ENCODE peak calls at places on chromosomes 12 and 14, in eight cellular contexts. S is HCT116, G is IMR-90, I is colonic mucosa, Y is neural progenitor cell, M is neuronal stem cell, J is GM23248, C is kidney. D is an unnamed sample.

GRCh38 chr14:89493877-89494634 is 77.0 kb upstream of the FOXN3 start:
- DNase-seq in S (no peak), G (no peak), I (no peak), Y (peak), M (no peak), J (no peak), C (no peak), D (no peak)

GRCh38 chr12:28602760-28603638 is 412.7 kb downstream of the CCDC91 start:
- DNase-seq in S (no peak), G (no peak), I (no peak), Y (no peak), M (no peak), J (no peak), C (no peak), D (no peak)

GRCh38 chr12:91954326-91954725 is 191.3 kb downstream of the BTG1 start:
- DNase-seq in S (no peak), G (no peak), I (peak), Y (no peak), M (no peak), J (no peak), C (no peak), D (no peak)

GRCh38 chr12:29148958-29149690 is at the start of gene FAR2:
- DNase-seq in S (no peak), G (no peak), I (peak), Y (peak), M (peak), J (peak), C (peak), D (peak)

GRCh38 chr12:49763006-49763591 is 21.7 kb downstream of the TMBIM6 start:
- DNase-seq in S (no peak), G (peak), I (peak), Y (peak), M (peak), J (peak), C (peak), D (peak)

GRCh38 chr14:31263485-31264133 is 56.0 kb upstream of the HECTD1 start:
- DNase-seq in S (peak), G (peak), I (no peak), Y (no peak), M (no peak), J (peak), C (peak), D (peak)

GRCh38 chr14:30935445-30935844 is 61.1 kb downstream of the COCH start:
- DNase-seq in S (no peak), G (no peak), I (no peak), Y (no peak), M (no peak), J (peak), C (no peak), D (no peak)

GRCh38 chr12:56546680-56547079 is 25.1 kb downstream of the RBMS2 start:
- DNase-seq in S (no peak), G (no peak), I (no peak), Y (no peak), M (no peak), J (no peak), C (no peak), D (no peak)

GRCh38 chr12:132143328-132144071 is 619 bp downstream of the DDX51 start:
- DNase-seq in S (no peak), G (no peak), I (no peak), Y (peak), M (no peak), J (peak), C (no peak), D (no peak)

GRCh38 chr12:100752841-100753240 is 41.7 kb upstream of the ANO4 start:
- DNase-seq in S (no peak), G (no peak), I (no peak), Y (no peak), M (no peak), J (no peak), C (no peak), D (peak)

GRCh38 chr12:33605776-33606175 is 166.2 kb upstream of the SYT10 start:
- DNase-seq in S (no peak), G (no peak), I (no peak), Y (peak), M (no peak), J (peak), C (no peak), D (no peak)

GRCh38 chr14:81396108-81396507 is 4.0 kb downstream of the STON2 start:
- DNase-seq in S (no peak), G (no peak), I (no peak), Y (no peak), M (no peak), J (peak), C (no peak), D (peak)

GRCh38 chr12:65590318-65590717 is 234.0 kb upstream of the HMGA2 start:
- DNase-seq in S (no peak), G (no peak), I (no peak), Y (no peak), M (no peak), J (no peak), C (no peak), D (no peak)

GRCh38 chr12:111024205-111024794 is 103.9 kb upstream of the MYL2 start:
- DNase-seq in S (peak), G (peak), I (peak), Y (peak), M (peak), J (peak), C (no peak), D (peak)

GRCh38 chr12:77087427-77087826 is 22.1 kb upstream of the E2F7 start:
- DNase-seq in S (no peak), G (peak), I (no peak), Y (no peak), M (no peak), J (peak), C (no peak), D (peak)

GRCh38 chr14:52937306-52937705 is 13.5 kb downstream of the FERMT2 start:
- DNase-seq in S (no peak), G (no peak), I (no peak), Y (no peak), M (no peak), J (peak), C (no peak), D (no peak)

GRCh38 chr14:80787876-80788275 is 153.7 kb downstream of the CEP128 start:
- DNase-seq in S (no peak), G (no peak), I (no peak), Y (no peak), M (no peak), J (peak), C (no peak), D (no peak)

DNA sequence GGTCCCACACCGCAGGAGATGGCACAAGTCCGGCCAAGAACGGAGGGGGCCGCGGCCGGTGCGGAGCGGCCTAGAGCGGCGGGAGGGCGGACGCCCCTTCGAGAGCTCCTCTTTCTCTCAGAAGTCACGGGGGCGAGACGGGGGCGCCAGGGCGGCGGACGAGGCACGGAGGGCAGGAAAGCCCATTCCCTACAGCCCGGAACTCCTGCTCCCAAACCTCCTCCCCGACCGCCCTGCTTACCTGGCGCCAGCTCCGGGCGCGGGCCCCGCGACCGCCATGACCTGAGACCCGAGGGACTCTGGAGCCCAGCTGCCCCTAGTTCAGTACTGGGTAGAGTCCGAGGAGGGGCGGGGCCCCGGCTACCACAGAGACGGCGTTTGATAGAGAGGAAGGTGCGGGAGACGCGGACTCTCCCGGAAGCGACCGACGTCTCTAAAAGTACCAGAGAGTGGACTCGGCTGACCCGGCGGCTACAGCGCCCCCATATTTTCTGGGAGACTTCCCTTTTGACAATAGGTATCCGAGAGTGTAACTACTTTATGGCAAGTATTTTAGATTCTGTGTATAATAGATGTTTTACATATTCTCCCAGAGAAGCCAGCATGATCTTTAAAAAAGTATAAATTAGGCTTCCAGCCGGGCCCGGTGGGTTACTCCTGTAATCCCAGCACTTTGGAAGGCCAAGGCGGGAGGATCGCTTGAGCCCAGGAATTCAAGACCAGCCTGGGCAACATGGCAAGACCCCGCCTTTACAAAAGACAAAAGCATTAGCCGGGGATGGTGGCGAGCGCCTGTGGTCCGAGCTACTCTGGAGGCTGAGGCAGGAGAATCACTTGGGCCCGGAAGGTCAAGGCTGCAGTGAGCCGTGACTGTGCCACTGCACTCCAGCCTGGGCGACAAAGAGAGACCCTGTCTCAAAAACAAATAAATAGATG is at the start of gene ABCD4:
- DNase-seq in S (peak), G (peak), I (peak), Y (peak), M (peak), J (peak), C (peak), D (peak)
- H3K9ac ChIP-seq in S (peak), G (peak), I (peak), Y (peak), M (peak), J (peak), C (peak), D (peak)

DNA sequence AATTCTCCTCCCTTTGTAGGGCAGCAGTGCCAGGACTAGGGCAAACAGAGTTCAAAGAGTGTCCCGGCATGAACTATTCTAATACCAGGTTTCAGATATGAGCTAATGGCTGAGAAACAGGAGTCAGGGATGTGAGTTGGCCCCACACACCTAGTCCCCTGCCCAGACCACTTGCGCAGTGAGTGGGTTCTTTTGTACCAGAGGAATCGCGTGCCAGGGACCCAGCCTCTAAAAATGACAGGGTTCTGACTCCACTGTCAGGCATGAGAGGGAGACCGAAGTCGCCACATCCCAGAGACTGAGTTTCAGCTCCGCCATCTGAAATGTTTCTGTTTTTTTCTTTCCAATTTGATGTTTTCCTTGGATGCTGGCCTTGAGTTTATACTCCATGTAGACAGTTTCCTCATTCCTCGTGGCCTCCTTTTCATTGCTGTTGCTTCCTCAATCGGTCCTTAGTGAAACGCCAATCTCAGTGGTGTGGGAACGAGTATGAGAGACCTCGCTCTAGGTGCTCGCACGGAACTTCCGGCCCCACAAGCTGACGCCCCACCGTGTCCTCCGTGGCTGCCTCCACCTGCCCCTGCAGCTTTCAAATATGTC is 31.5 kb downstream of the FBXL14 start:
- DNase-seq in S (no peak), G (no peak), I (no peak), Y (no peak), M (no peak), J (no peak), C (no peak), D (no peak)
- H3K9ac ChIP-seq in S (no peak), G (no peak), I (no peak), Y (no peak), M (no peak), J (no peak), C (no peak), D (no peak)

DNA sequence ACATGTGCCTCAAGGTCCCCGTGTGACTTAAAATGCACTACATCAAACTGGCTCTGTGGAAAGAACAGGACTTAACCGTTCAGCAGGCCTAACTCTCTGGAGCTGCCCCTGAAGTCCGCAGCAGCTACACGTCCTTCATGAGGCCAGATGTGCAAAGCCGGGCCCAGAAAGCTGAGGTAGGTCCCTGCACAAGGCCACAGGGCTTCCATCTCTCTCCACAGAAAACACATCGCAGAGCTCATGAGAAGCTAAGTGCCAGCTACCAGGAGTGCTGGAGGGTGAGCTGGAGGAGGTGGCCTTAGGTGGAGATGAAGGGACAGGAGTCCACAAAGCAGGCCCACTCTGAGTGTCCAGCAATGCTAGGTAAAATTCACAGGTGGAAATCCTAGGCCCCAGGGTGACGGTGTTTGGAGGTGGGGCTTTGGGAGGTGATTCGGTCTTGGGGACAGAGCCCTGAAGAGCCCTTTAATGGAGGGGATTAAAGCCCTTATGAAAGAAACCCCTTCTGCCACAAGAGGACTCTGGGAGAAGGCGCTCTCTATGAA is 52.4 kb downstream of the VCPKMT start:
- DNase-seq in S (no peak), G (no peak), I (peak), Y (no peak), M (no peak), J (no peak), C (no peak), D (no peak)
- H3K9ac ChIP-seq in S (no peak), G (no peak), I (no peak), Y (no peak), M (no peak), J (no peak), C (no peak), D (no peak)

GRCh38 chr12:55051197-55051920 is 31.6 kb downstream of the NEUROD4 start:
- DNase-seq in S (no peak), G (no peak), I (no peak), Y (no peak), M (no peak), J (no peak), C (no peak), D (no peak)
- H3K9ac ChIP-seq in S (no peak), G (no peak), I (no peak), Y (no peak), M (no peak), J (no peak), C (no peak), D (no peak)

GRCh38 chr12:89873745-89874144 is 165.1 kb upstream of the ATP2B1 start:
- DNase-seq in S (no peak), G (peak), I (no peak), Y (no peak), M (no peak), J (no peak), C (no peak), D (peak)

GRCh38 chr12:89875809-89876208 is 167.2 kb upstream of the ATP2B1 start:
- DNase-seq in S (no peak), G (no peak), I (no peak), Y (no peak), M (no peak), J (no peak), C (no peak), D (no peak)

GRCh38 chr12:89875225-89875624 is 166.6 kb upstream of the ATP2B1 start:
- DNase-seq in S (no peak), G (peak), I (no peak), Y (no peak), M (no peak), J (no peak), C (no peak), D (peak)

GRCh38 chr12:89872922-89873630 is 164.4 kb upstream of the ATP2B1 start:
- DNase-seq in S (no peak), G (no peak), I (no peak), Y (no peak), M (no peak), J (no peak), C (no peak), D (no peak)

GRCh38 chr12:89874146-89874545 is 165.5 kb upstream of the ATP2B1 start:
- DNase-seq in S (no peak), G (peak), I (no peak), Y (peak), M (no peak), J (no peak), C (no peak), D (peak)
- H3K9ac ChIP-seq in S (no peak), G (no peak), I (no peak), Y (no peak), M (no peak), J (no peak), C (no peak), D (no peak)

GRCh38 chr14:23366163-23366921 is 1.4 kb upstream of the EFS start:
- DNase-seq in S (no peak), G (peak), I (peak), Y (peak), M (peak), J (peak), C (peak), D (peak)
- H3K9ac ChIP-seq in S (no peak), G (peak), I (peak), Y (peak), M (peak), J (peak), C (peak), D (peak)

DNA sequence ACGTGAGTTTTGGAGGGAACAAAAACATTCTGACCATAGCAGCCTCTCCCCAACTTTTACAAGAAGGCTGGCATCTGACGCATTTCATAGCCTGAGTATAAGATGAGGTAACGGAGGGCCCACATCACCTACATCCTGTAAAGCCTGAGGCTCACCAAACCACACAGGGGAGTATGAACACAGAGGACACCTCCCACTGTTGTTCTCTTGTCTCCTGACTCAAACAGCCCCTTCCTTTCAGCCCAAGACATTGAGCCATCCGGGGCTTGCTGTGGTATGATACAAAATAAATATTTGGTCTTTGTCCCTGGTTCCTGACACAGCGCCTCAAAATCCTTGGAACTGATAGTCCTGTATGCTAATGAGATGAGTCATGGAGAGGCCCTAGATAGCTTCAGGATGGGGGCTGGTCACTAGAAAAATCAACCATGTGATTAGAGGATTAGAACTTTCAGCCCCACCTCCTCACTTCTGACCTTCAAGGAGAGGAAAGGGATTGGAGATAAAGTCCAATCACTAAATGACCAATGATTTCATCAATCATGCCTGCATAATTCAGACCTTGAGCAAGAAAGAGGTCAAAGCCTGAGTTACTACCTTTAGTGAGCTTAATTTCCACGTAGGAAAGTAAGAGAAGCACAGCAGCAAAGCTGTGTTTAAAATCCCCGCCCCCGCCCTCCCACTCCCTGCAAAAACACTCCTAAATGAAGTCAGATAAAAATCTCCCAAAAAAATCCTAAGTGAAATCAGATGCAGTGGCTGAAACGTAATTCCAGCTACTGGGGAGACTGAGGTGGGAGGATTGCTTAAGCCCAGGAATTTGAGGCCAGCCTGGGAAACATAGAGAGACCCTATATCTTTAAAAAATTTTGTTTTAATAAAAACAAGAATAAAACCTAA is 236.4 kb downstream of the PCNX1 start:
- DNase-seq in S (no peak), G (peak), I (no peak), Y (no peak), M (no peak), J (peak), C (no peak), D (peak)
- H3K9ac ChIP-seq in S (no peak), G (no peak), I (no peak), Y (no peak), M (no peak), J (peak), C (no peak), D (no peak)

GRCh38 chr12:124384299-124384894 is 89.5 kb downstream of the RFLNA start:
- DNase-seq in S (no peak), G (no peak), I (no peak), Y (no peak), M (no peak), J (no peak), C (no peak), D (no peak)
- H3K9ac ChIP-seq in S (peak), G (peak), I (no peak), Y (no peak), M (no peak), J (peak), C (no peak), D (peak)

GRCh38 chr14:98974113-98974512 is 297.9 kb downstream of the BCL11B start:
- DNase-seq in S (no peak), G (no peak), I (no peak), Y (no peak), M (no peak), J (no peak), C (no peak), D (no peak)
- H3K9ac ChIP-seq in S (no peak), G (no peak), I (no peak), Y (no peak), M (no peak), J (no peak), C (no peak), D (no peak)

DNA sequence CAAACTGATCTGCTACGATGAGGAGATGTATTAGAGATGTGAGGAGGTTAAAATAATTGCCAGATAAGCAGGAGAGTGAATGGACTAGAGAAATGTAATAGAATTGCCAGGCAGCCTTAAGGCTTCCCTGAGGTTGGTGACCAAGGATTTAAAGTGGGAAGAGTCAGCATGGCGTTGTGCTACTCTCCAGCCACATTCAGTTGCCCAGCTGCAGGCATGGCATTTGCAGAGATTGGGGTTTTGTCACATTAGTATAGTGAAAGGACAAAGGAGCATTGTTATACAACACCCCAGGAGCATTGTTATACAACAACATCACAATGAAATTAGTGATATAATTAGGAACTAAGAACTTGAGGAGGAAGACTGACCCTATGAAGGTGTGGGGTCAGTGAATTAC is 31.7 kb downstream of the MARK3 start:
- DNase-seq in S (no peak), G (no peak), I (no peak), Y (peak), M (no peak), J (no peak), C (no peak), D (no peak)
- H3K9ac ChIP-seq in S (no peak), G (no peak), I (no peak), Y (no peak), M (no peak), J (peak), C (no peak), D (no peak)